ENCODE peak calls at places on chromosome 22, in ten cellular contexts. F is NB4; G is activated CD4-positive, CD25-positive, alpha-beta regulatory T cell treated with anti-CD3 and anti-CD28 coated beads, Interleukin-2, amount 50 U/mL, for 16 hours; P is Kasumi-1; S is pancreas; H is T-helper 1 cell; A is mesendoderm; M is stimulated activated CD4-positive, alpha-beta T cell treated with anti-CD3 and anti-CD28 coated beads, Interleukin-4, amount 100 ng/mL, for 48 hours; B is activated T-cell treated with anti-CD3 and anti-CD28 coated beads for 1 hour; V is AG04450. J is an unnamed sample.

GRCh38 chr22:38731703-38732161 is 24.1 kb downstream of the SUN2 start:
- DNase-seq in G (no peak), P (no peak), A (no peak), H (no peak), M (no peak), B (no peak), F (no peak), V (no peak), S (peak), J (no peak)

GRCh38 chr22:46021577-46021976 is 44.6 kb upstream of the WNT7B start:
- DNase-seq in P (no peak), H (no peak), S (peak), F (no peak), B (no peak), V (no peak), A (no peak), G (no peak), M (no peak), J (no peak)

GRCh38 chr22:19798825-19799224 is 38.2 kb downstream of the TBX1 start:
- DNase-seq in H (no peak), S (no peak), G (no peak), V (no peak), F (no peak), M (no peak), A (no peak), B (no peak), P (no peak), J (no peak)

GRCh38 chr22:25112538-25113253 is 87.0 kb upstream of the CRYBB3 start:
- DNase-seq in S (no peak), G (no peak), V (no peak), F (no peak), A (peak), M (no peak), H (no peak), B (no peak), P (no peak), J (no peak)

GRCh38 chr22:50027639-50028537 is 15.3 kb upstream of the IL17REL start:
- DNase-seq in G (no peak), B (no peak), F (peak), A (no peak), P (no peak), S (peak), V (no peak), H (peak), M (no peak), J (peak)

GRCh38 chr22:33247758-33248157 is 189.6 kb upstream of the SYN3 start:
- DNase-seq in V (no peak), A (no peak), S (no peak), P (no peak), H (no peak), M (no peak), G (no peak), F (no peak), B (no peak), J (no peak)

GRCh38 chr22:33105501-33105911 is 47.3 kb upstream of the SYN3 start:
- DNase-seq in A (no peak), H (no peak), S (no peak), B (no peak), M (no peak), G (no peak), P (no peak), V (no peak), F (no peak), J (no peak)

GRCh38 chr22:28297504-28297903 is 378.4 kb upstream of the PITPNB start:
- DNase-seq in M (no peak), H (no peak), B (no peak), A (no peak), V (no peak), P (no peak), G (no peak), S (no peak), F (peak), J (no peak)

GRCh38 chr22:46326066-46326680 is 9.3 kb upstream of the TRMU start:
- DNase-seq in F (no peak), M (no peak), A (no peak), V (no peak), H (no peak), B (no peak), P (no peak), S (peak), G (no peak), J (no peak)

GRCh38 chr22:25853902-25854301 is 111.9 kb downstream of the MYO18B start:
- DNase-seq in G (no peak), V (no peak), F (no peak), A (peak), M (no peak), H (no peak), P (no peak), B (no peak), S (no peak), J (no peak)

GRCh38 chr22:47173535-47174021 is 411.1 kb downstream of the TBC1D22A start:
- DNase-seq in B (no peak), G (no peak), P (no peak), F (no peak), A (no peak), S (no peak), H (no peak), M (no peak), V (no peak), J (no peak)

GRCh38 chr22:31623634-31624312 is 38.2 kb downstream of the PISD start:
- DNase-seq in B (no peak), F (no peak), S (peak), P (no peak), V (no peak), G (no peak), H (no peak), A (no peak), M (no peak), J (no peak)

GRCh38 chr22:28016781-28017557 is 97.9 kb upstream of the PITPNB start:
- DNase-seq in S (no peak), M (no peak), H (no peak), V (no peak), F (no peak), G (no peak), B (no peak), P (no peak), A (no peak), J (no peak)

GRCh38 chr22:19429950-19430889 is 1.3 kb downstream of the HIRA start:
- DNase-seq in F (peak), M (peak), B (peak), P (peak), A (peak), G (no peak), H (peak), V (no peak), S (no peak), J (peak)

GRCh38 chr22:36055376-36056310 is 27.0 kb upstream of the RBFOX2 start:
- DNase-seq in G (no peak), F (no peak), M (no peak), S (no peak), H (no peak), P (no peak), B (no peak), V (no peak), A (no peak), J (no peak)

GRCh38 chr22:23068832-23069385 is 1.4 kb upstream of the GNAZ start:
- DNase-seq in B (no peak), A (peak), H (no peak), V (no peak), S (peak), G (no peak), P (no peak), M (no peak), F (no peak), J (no peak)

GRCh38 chr22:42152661-42153270 is 22.2 kb upstream of the CYP2D6 start:
- DNase-seq in G (no peak), B (no peak), S (no peak), H (no peak), V (no peak), A (no peak), P (no peak), M (no peak), F (no peak), J (no peak)

GRCh38 chr22:17700778-17701177 is 62.2 kb downstream of the BCL2L13 start:
- DNase-seq in A (peak), V (no peak), S (no peak), G (no peak), M (no peak), F (no peak), H (no peak), P (no peak), B (no peak), J (no peak)

GRCh38 chr22:20019661-20020532 is 1.0 kb upstream of the TANGO2 start:
- DNase-seq in V (no peak), H (no peak), F (no peak), P (no peak), S (peak), G (no peak), M (no peak), A (no peak), B (no peak), J (no peak)

GRCh38 chr22:19868773-19869471 is 14.2 kb upstream of the GNB1L start:
- DNase-seq in A (no peak), G (no peak), S (peak), M (no peak), V (no peak), F (no peak), H (no peak), P (no peak), B (no peak), J (peak)

GRCh38 chr22:46758867-46759290 is 3.6 kb upstream of the TBC1D22A start:
- DNase-seq in G (no peak), V (peak), A (peak), S (no peak), F (peak), H (no peak), B (peak), M (no peak), P (peak), J (peak)

GRCh38 chr22:37433786-37434185 is 6.5 kb upstream of the ELFN2 start:
- DNase-seq in P (no peak), M (no peak), S (no peak), H (no peak), F (no peak), V (no peak), A (no peak), B (no peak), G (no peak), J (no peak)

GRCh38 chr22:42171417-42171816 is 40.8 kb upstream of the CYP2D6 start:
- DNase-seq in M (no peak), V (no peak), G (no peak), F (no peak), S (no peak), A (peak), B (no peak), P (no peak), H (no peak), J (no peak)

GRCh38 chr22:44126807-44127206 is 53.9 kb upstream of the PARVG start:
- DNase-seq in H (no peak), G (no peak), V (no peak), F (no peak), B (no peak), P (no peak), M (no peak), A (no peak), S (no peak), J (no peak)

GRCh38 chr22:28024422-28024888 is 105.4 kb upstream of the PITPNB start:
- DNase-seq in H (no peak), P (no peak), M (no peak), S (no peak), A (no peak), F (no peak), G (no peak), V (no peak), B (no peak), J (no peak)

GRCh38 chr22:27982630-27983180 is 63.6 kb upstream of the PITPNB start:
- DNase-seq in H (no peak), A (no peak), P (no peak), M (no peak), F (no peak), S (no peak), B (no peak), G (no peak), V (no peak), J (no peak)

GRCh38 chr22:18110194-18110943 is at the start of gene TUBA8:
- DNase-seq in V (no peak), S (peak), A (peak), P (peak), G (no peak), M (peak), H (no peak), F (peak), B (no peak), J (peak)

GRCh38 chr22:37065961-37066360 is 14.4 kb downstream of the KCTD17 start:
- DNase-seq in M (no peak), G (no peak), P (no peak), F (no peak), V (no peak), S (no peak), A (no peak), H (no peak), B (no peak), J (no peak)

GRCh38 chr22:26709617-26710390 is 52.4 kb downstream of the MIAT start:
- DNase-seq in A (no peak), F (no peak), V (peak), S (no peak), G (no peak), H (no peak), M (no peak), P (no peak), B (no peak), J (no peak)

J was measured in ELF-1.